ENCODE peak calls at places on chromosomes 11 and 22, in ten cellular contexts. W is HCT116, A is upper lobe of left lung, G is A549, S is IMR-90, Q is heart left ventricle, T is sigmoid colon, J is Peyer's patch, Z is right lobe of liver, V is transverse colon. C is an unnamed sample.
A peak's percentile ranks its signal among the peaks of the same experiment; 100 is the strongest.

GRCh38 chr11:95076416-95076815 is 9.7 kb downstream of the SRSF8 start:
- DNase-seq in G (peak; percentile 25), J (no peak), Z (no peak), W (no peak), V (no peak), S (peak; percentile 75), T (no peak), Q (no peak), A (no peak), C (no peak)

GRCh38 chr11:122786896-122787295 is 51.4 kb upstream of the CRTAM start:
- DNase-seq in J (no peak), V (no peak), W (no peak), S (no peak), Z (no peak), Q (no peak), A (no peak), G (no peak), T (no peak), C (no peak)

GRCh38 chr11:30505603-30506002 is 80.5 kb downstream of the MPPED2 start:
- DNase-seq in V (no peak), Q (no peak), A (no peak), Z (no peak), S (no peak), G (no peak), W (no peak), T (no peak), J (no peak), C (no peak)

GRCh38 chr11:18203723-18204122 is 31.1 kb downstream of the MRGPRX4 start:
- DNase-seq in T (no peak), A (no peak), Z (no peak), S (peak; percentile 14), J (no peak), W (peak; percentile 8), V (no peak), Q (no peak), G (peak; percentile 28), C (no peak)

GRCh38 chr11:34243620-34244493 is 114.0 kb downstream of the ABTB2 start:
- DNase-seq in Z (peak; percentile 52), Q (no peak), J (peak; percentile 88), A (no peak), W (peak; percentile 71), V (peak; percentile 84), S (peak; percentile 77), G (peak; percentile 94), T (no peak), C (no peak)

GRCh38 chr11:118615282-118615979 is 8.0 kb downstream of the PHLDB1 start:
- DNase-seq in A (no peak), W (no peak), V (no peak), J (peak; percentile 21), S (no peak), T (no peak), Q (no peak), Z (no peak), G (no peak), C (no peak)

GRCh38 chr22:26172389-26172990 is 3.2 kb downstream of the SEZ6L start:
- DNase-seq in Q (no peak), V (peak; percentile 33), Z (peak; percentile 35), G (peak; percentile 35), J (peak; percentile 52), W (peak; percentile 24), A (no peak), S (peak; percentile 4), T (no peak), C (no peak)

GRCh38 chr22:42064629-42065028 is 6.0 kb downstream of the NAGA start:
- DNase-seq in T (no peak), W (no peak), G (no peak), V (peak; percentile 54), Q (no peak), Z (no peak), A (no peak), J (peak; percentile 74), S (no peak), C (peak; percentile 8)

GRCh38 chr11:81070948-81071347 is 1630.1 kb upstream of the TENM4 start:
- DNase-seq in T (no peak), W (no peak), Z (no peak), A (no peak), V (no peak), Q (no peak), G (no peak), S (no peak), J (no peak), C (no peak)

GRCh38 chr11:120441592-120441991 is 70.0 kb upstream of the GRIK4 start:
- DNase-seq in T (no peak), W (no peak), A (no peak), G (no peak), Z (no peak), Q (no peak), J (no peak), S (no peak), V (no peak), C (no peak)

GRCh38 chr22:42944409-42944808 is 70.5 kb downstream of the PACSIN2 start:
- DNase-seq in J (no peak), G (no peak), S (no peak), A (no peak), Z (no peak), Q (no peak), W (no peak), T (no peak), V (no peak), C (no peak)

GRCh38 chr11:93545566-93545965 is 2.4 kb upstream of the SMCO4 start:
- DNase-seq in Z (no peak), S (no peak), V (no peak), T (no peak), W (no peak), A (no peak), J (no peak), Q (no peak), G (no peak), C (no peak)
- TF ChIP-seq CTCF in Z (no peak), S (no peak), V (no peak), T (no peak), W (no peak), A (no peak), J (no peak), Q (no peak), G (no peak), C (no peak)

DNA sequence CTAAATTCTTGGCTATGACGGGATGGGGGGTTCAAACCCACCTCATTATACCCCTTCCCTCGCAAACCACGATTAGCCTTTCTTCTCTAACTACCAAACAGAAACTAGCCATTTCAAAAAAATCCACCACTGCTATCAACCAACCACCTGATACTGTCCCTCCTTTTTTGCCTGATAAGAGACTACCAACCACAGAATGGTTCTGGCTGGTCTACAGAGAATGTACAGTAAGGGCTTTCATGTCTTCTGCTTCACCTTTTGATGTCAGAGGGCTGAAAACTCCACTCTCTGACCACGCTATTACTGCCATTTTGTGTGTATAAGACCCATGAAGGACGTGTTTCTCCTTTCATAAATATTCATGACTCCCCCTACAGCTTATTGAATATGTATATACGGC is 19.1 kb downstream of the RIC3 start:
- DNase-seq in Q (no peak), W (no peak), S (no peak), J (no peak), T (no peak), Z (no peak), V (no peak), A (no peak), G (no peak), C (no peak)
- H3K4me3 ChIP-seq in Q (no peak overlapping the region), W (no peak overlapping the region), S (no peak overlapping the region), J (no peak overlapping the region), T (no peak overlapping the region), Z (no peak overlapping the region), V (no peak overlapping the region), A (no peak overlapping the region), G (no peak overlapping the region), C (no peak overlapping the region)

GRCh38 chr22:20319041-20319744 is 667 bp downstream of the DGCR6L start:
- DNase-seq in Z (peak; percentile 23), V (no peak), G (no peak), S (no peak), Q (no peak), W (no peak), T (peak; percentile 60), J (peak; percentile 45), A (no peak), C (peak; percentile 14)

GRCh38 chr22:20312396-20313191 is 7.3 kb downstream of the DGCR6L start:
- DNase-seq in W (no peak), A (peak; percentile 54), T (peak; percentile 41), V (peak; percentile 4), S (no peak), J (peak; percentile 41), G (no peak), Q (no peak), Z (peak; percentile 13), C (peak; percentile 77)

GRCh38 chr22:20316217-20316843 is 3.5 kb downstream of the DGCR6L start:
- DNase-seq in A (peak; percentile 52), S (no peak), J (peak; percentile 39), Z (peak; percentile 15), V (peak; percentile 4), W (no peak), Q (no peak), T (peak; percentile 58), G (no peak), C (peak; percentile 70)

GRCh38 chr22:20316844-20317401 is 2.9 kb downstream of the DGCR6L start:
- DNase-seq in G (no peak), J (peak; percentile 33), Q (no peak), T (no peak), Z (no peak), S (no peak), A (no peak), V (peak; percentile 6), W (no peak), C (peak; percentile 10)

GRCh38 chr22:20315337-20316216 is 4.3 kb downstream of the DGCR6L start:
- DNase-seq in Z (peak; percentile 33), V (peak; percentile 5), G (no peak), J (peak; percentile 37), S (no peak), A (peak; percentile 59), Q (no peak), T (no peak), W (no peak), C (peak; percentile 80)
- TF ChIP-seq POLR2A in Z (no peak), V (no peak), G (no peak), J (no peak), S (no peak), A (no peak), Q (no peak), T (no peak), W (no peak), C (no peak)

DNA sequence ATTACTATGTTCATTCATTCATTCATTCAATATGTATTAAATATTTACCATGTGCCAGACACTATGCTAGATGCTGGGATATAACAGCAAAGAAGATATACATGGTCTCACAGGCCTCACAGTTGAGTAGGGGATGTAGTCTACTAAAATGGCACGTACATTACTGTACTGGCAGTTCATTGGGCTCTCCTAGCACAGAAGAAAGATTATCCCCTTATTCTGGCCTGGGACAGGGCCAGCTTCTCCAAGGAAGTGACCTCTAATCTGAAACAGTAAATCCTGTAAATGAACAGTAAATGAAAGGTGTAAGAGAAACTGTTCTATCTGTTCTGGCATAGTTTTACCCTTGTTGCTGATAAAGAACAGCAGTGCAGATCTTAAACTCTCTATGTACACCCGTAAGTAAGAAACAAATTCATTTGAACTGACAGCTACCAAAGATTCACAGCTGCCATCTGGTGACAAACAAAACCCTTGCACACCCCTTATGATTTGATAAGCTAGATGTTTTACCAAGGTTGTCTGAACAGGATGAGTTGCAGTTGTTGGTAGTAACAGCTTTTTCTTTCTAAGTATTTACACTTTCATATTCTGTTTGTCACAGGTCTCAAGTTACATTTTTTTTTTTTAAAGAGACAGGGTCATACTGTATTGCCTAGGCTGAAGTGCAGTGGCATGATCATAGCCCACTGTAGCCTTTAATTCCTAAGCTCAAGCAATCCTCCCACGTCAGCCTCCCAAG is 263.1 kb downstream of the TMEM135 start:
- DNase-seq in W (no peak), Q (no peak), Z (no peak), J (no peak), A (no peak), V (peak; percentile 25), G (peak; percentile 7), T (no peak), S (peak; percentile 4), C (no peak)
- TF ChIP-seq CTCF in W (no peak), Q (no peak), Z (no peak), J (no peak), A (no peak), V (no peak), G (no peak), T (no peak), S (no peak), C (no peak)

C was measured in lower leg skin.